ENCODE peak calls at places on chromosome 13, in five cellular contexts. B is right atrium auricular region, R is GM23338, W is brain microvascular endothelial cell, G is tibial nerve. I is an unnamed sample.

GRCh38 chr13:27007166-27007565 is 164.4 kb downstream of the USP12 start:
- DNase-seq in G (no peak), W (no peak), B (no peak), R (peak), I (no peak)

GRCh38 chr13:46541210-46541609 is 11.8 kb upstream of the LRCH1 start:
- DNase-seq in G (no peak), B (no peak), R (no peak), W (no peak), I (no peak)

GRCh38 chr13:20824762-20825161 is 51.0 kb upstream of the EEF1AKMT1 start:
- DNase-seq in R (peak), G (no peak), W (peak), B (no peak), I (no peak)

GRCh38 chr13:39100996-39101751 is 62.9 kb downstream of the NHLRC3 start:
- DNase-seq in R (no peak), W (no peak), B (no peak), G (no peak), I (peak)

GRCh38 chr13:42218576-42218975 is 53.4 kb upstream of the AKAP11 start:
- DNase-seq in B (no peak), W (no peak), G (no peak), R (no peak), I (no peak)

GRCh38 chr13:25874907-25875306 is 176.9 kb downstream of the SHISA2 start:
- DNase-seq in G (no peak), R (no peak), B (no peak), W (no peak), I (no peak)

GRCh38 chr13:42814868-42815267 is 33.5 kb downstream of the FAM216B start:
- DNase-seq in W (peak), B (no peak), G (no peak), R (no peak), I (peak)

GRCh38 chr13:102903659-102904407 is 58.0 kb downstream of the ERCC5 start:
- DNase-seq in B (no peak), R (peak), G (no peak), W (peak), I (peak)

GRCh38 chr13:75307370-75307984 is 174.5 kb downstream of the TBC1D4 start:
- DNase-seq in W (no peak), R (peak), B (no peak), G (no peak), I (no peak)

GRCh38 chr13:40485611-40486517 is 180.6 kb downstream of the FOXO1 start:
- DNase-seq in B (no peak), G (no peak), R (no peak), W (no peak), I (no peak)

GRCh38 chr13:113939905-113940339 is 34.0 kb downstream of the C13orf46 start:
- DNase-seq in R (no peak), B (no peak), G (no peak), W (no peak), I (no peak)

GRCh38 chr13:38530492-38530891 is 156.4 kb upstream of the FREM2 start:
- DNase-seq in B (no peak), G (no peak), W (no peak), R (peak), I (peak)

GRCh38 chr13:74850893-74851292 is 631.1 kb downstream of the TBC1D4 start:
- DNase-seq in R (peak), W (no peak), B (no peak), G (no peak), I (no peak)

GRCh38 chr13:84405286-84405685 is 523.0 kb upstream of the SLITRK1 start:
- DNase-seq in W (no peak), G (no peak), R (no peak), B (no peak), I (peak)

GRCh38 chr13:33004454-33004853 is 11.8 kb upstream of the KL start:
- DNase-seq in R (peak), G (no peak), B (no peak), W (no peak), I (peak)

GRCh38 chr13:84655677-84656076 is 773.4 kb upstream of the SLITRK1 start:
- DNase-seq in R (peak), W (peak), B (no peak), G (no peak), I (peak)

GRCh38 chr13:109336730-109337129 is 449.7 kb downstream of the IRS2 start:
- DNase-seq in G (no peak), R (no peak), B (no peak), W (peak), I (peak)

GRCh38 chr13:103351035-103351828 is 285.0 kb upstream of the SLC10A2 start:
- DNase-seq in B (no peak), G (no peak), W (peak), R (peak), I (peak)

GRCh38 chr13:25865391-25865790 is 186.4 kb downstream of the SHISA2 start:
- DNase-seq in B (no peak), R (no peak), W (no peak), G (no peak), I (no peak)

GRCh38 chr13:45149964-45150363 is 29.7 kb downstream of the GTF2F2 start:
- DNase-seq in W (no peak), R (no peak), B (no peak), G (no peak), I (no peak)

GRCh38 chr13:98443329-98443728 is 133.6 kb downstream of the STK24 start:
- DNase-seq in G (no peak), W (peak), B (no peak), R (no peak), I (peak)

GRCh38 chr13:63614874-63615612 is 2199.4 kb upstream of the PCDH20 start:
- DNase-seq in B (no peak), R (no peak), G (no peak), W (no peak), I (peak)

GRCh38 chr13:41589434-41589833 is 132.1 kb downstream of the RGCC start:
- DNase-seq in B (no peak), R (no peak), G (no peak), W (no peak), I (no peak)

GRCh38 chr13:43304449-43304848 is 281.1 kb downstream of the DNAJC15 start:
- DNase-seq in W (no peak), G (no peak), B (no peak), R (no peak), I (no peak)

GRCh38 chr13:33761744-33762143 is 56.2 kb upstream of the RFC3 start:
- DNase-seq in W (peak), R (peak), B (no peak), G (no peak), I (no peak)

GRCh38 chr13:75685239-75685697 is 49.1 kb downstream of the LMO7 start:
- DNase-seq in G (no peak), B (no peak), W (peak), R (peak), I (peak)

GRCh38 chr13:107117327-107118012 is 549.5 kb upstream of the ARGLU1 start:
- DNase-seq in R (no peak), B (no peak), G (no peak), W (peak), I (no peak)

GRCh38 chr13:36862002-36862706 is 43.1 kb downstream of the RFXAP start:
- DNase-seq in G (no peak), R (no peak), B (no peak), W (no peak), I (peak)

GRCh38 chr13:93794197-93794885 is 567.7 kb downstream of the GPC6 start:
- DNase-seq in W (no peak), R (no peak), B (no peak), G (no peak), I (no peak)

GRCh38 chr13:84983321-84983720 is 815.9 kb downstream of the SLITRK6 start:
- DNase-seq in W (no peak), R (peak), G (no peak), B (no peak), I (no peak)

GRCh38 chr13:45872574-45872973 is 21.0 kb upstream of the SIAH3 start:
- DNase-seq in G (no peak), W (no peak), B (no peak), R (no peak), I (no peak)

GRCh38 chr13:30371649-30372265 is 50.5 kb upstream of the UBE2L5 start:
- DNase-seq in R (no peak), W (peak), G (no peak), B (no peak), I (peak)

GRCh38 chr13:86581711-86582110 is 782.5 kb upstream of the SLITRK6 start:
- DNase-seq in W (no peak), B (no peak), G (no peak), R (no peak), I (peak)

GRCh38 chr13:101695870-101696516 is 243.5 kb downstream of the ITGBL1 start:
- DNase-seq in W (no peak), B (no peak), G (peak), R (no peak), I (no peak)

GRCh38 chr13:40076765-40077362 is 421.4 kb downstream of the COG6 start:
- DNase-seq in B (no peak), R (no peak), W (no peak), G (no peak), I (no peak)

GRCh38 chr13:20053016-20053415 is 94.5 kb downstream of the ZMYM2 start:
- DNase-seq in B (no peak), G (no peak), R (peak), W (no peak), I (peak)

GRCh38 chr13:27132538-27132937 is 39.1 kb downstream of the USP12 start:
- DNase-seq in G (no peak), W (no peak), R (no peak), B (no peak), I (no peak)

GRCh38 chr13:111911754-111912452 is 155.0 kb upstream of the SOX1 start:
- DNase-seq in R (no peak), G (no peak), B (peak), W (no peak), I (no peak)

GRCh38 chr13:23510979-23511735 is 59.1 kb upstream of the TNFRSF19 start:
- DNase-seq in W (peak), R (peak), B (no peak), G (no peak), I (peak)

GRCh38 chr13:23513460-23513859 is 56.8 kb upstream of the TNFRSF19 start:
- DNase-seq in G (no peak), B (no peak), W (no peak), R (no peak), I (peak)

GRCh38 chr13:23514076-23514475 is 56.1 kb upstream of the TNFRSF19 start:
- DNase-seq in B (no peak), G (no peak), W (no peak), R (no peak), I (no peak)

GRCh38 chr13:23515116-23515515 is 55.1 kb upstream of the TNFRSF19 start:
- DNase-seq in W (no peak), G (no peak), R (no peak), B (no peak), I (no peak)

DNA sequence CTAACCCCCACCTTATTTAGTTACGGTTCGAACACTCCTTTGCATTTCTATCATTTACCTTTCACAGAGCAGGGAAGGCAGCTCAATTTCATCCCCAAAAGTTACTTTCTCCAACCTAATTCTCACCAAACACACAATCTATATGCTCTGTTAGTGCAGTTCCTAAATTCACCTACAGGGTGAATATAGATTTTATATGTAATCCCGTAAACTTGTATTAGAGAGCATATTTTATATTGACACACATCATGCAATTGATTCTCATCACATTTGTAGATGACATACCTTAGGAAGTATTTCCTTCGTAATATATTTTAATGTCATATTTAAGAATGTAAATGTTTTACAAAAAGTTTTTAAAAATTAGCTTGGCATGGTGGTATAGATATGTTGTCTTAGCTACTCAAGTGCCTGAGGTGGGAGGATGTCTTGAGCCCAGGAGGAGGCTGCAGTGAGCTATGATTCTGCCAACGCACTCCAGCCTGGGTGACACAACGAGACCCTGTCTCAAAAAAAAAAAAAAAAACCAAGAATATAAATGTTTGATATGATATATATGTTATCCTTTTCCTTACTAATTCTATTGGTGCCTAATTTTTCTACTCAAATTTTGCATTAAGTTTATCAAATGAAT is 57.3 kb upstream of the TNFRSF19 start:
- DNase-seq in B (no peak), W (no peak), R (peak), G (no peak), I (no peak)
- TF ChIP-seq CTCF in B (peak), W (peak), R (no peak), G (no peak), I (no peak)

GRCh38 chr13:68929055-68929454 is 1178.6 kb upstream of the ATXN8OS start:
- DNase-seq in G (no peak), R (no peak), B (no peak), W (no peak), I (no peak)
- H3K4me3 ChIP-seq in G (no peak), R (no peak), B (no peak), W (no peak), I (no peak)

DNA sequence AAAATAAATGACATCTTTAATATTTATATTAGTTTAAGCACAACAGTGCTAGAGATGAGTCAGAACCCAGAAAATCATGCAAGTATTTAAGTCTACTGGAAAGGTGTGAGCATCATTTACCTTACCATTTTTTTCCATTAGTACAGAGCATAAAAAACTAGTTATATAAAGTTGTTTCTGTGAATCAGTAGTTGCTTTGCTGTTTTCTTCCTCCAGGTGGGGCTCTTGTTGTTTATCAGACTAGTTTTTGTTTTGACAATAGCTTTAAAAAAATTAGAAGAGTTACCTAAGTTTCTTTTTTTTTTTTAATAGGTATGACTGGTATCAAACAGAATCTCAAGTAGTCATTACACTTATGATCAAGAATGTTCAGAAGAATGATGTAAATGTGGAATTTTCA is 12.7 kb downstream of the SUGT1 start:
- DNase-seq in B (no peak), W (no peak), G (no peak), R (peak), I (peak)
- TF ChIP-seq CTCF in B (peak), W (peak), G (no peak), R (no peak), I (peak)

GRCh38 chr13:31625115-31625514 is 114.2 kb upstream of the RXFP2 start:
- DNase-seq in B (no peak), R (no peak), W (no peak), G (no peak), I (peak)

GRCh38 chr13:31631716-31632115 is 107.6 kb upstream of the RXFP2 start:
- DNase-seq in R (peak), W (no peak), B (no peak), G (no peak), I (no peak)

GRCh38 chr13:31631071-31631470 is 108.3 kb upstream of the RXFP2 start:
- DNase-seq in W (no peak), G (no peak), R (no peak), B (no peak), I (peak)

GRCh38 chr13:31629085-31629785 is 110.1 kb upstream of the RXFP2 start:
- DNase-seq in G (no peak), W (peak), B (no peak), R (no peak), I (peak)

GRCh38 chr13:31627097-31627496 is 112.2 kb upstream of the RXFP2 start:
- DNase-seq in R (no peak), B (no peak), G (no peak), W (no peak), I (peak)
- H3K4me3 ChIP-seq in R (no peak), B (no peak), G (no peak), W (no peak), I (no peak)

I was measured in fibroblast of pulmonary artery.